ENCODE peak calls at places on chromosome 6, in ten cellular contexts. V is aorta, D is IMR-90, O is Peyer's patch, A is breast epithelium, X is GM12878, B is heart left ventricle, G is brain microvascular endothelial cell, R is left ventricle myocardium inferior, Z is iPS DF 6.9. J is an unnamed sample.
A peak's percentile ranks its signal among the peaks of the same experiment; 100 is the strongest.

GRCh38 chr6:43076928-43077809 is 1.1 kb downstream of the PTK7 start:
- DNase-seq in V (no peak), D (peak; percentile 38), O (no peak), A (peak; percentile 63), X (no peak), B (no peak), G (peak; percentile 36), R (no peak), Z (no peak), J (peak; percentile 58)

GRCh38 chr6:25354078-25354940 is 75.1 kb downstream of the CARMIL1 start:
- DNase-seq in V (no peak), D (peak; percentile 39), O (no peak), A (no peak), X (no peak), B (no peak), G (no peak), R (no peak), Z (no peak), J (no peak)

GRCh38 chr6:34986845-34987246 is 97.8 kb downstream of the ANKS1A start:
- DNase-seq in V (peak; percentile 64), D (peak; percentile 84), O (peak; percentile 60), A (no peak), X (no peak), B (peak; percentile 78), G (peak; percentile 65), R (peak; percentile 33), Z (peak; percentile 61), J (peak; percentile 57)

GRCh38 chr6:122372647-122373046 is 26.8 kb upstream of the HSF2 start:
- DNase-seq in V (no peak), D (peak; percentile 6), O (no peak), A (no peak), X (no peak), B (no peak), G (no peak), R (no peak), Z (no peak), J (no peak)

GRCh38 chr6:88492824-88493223 is 326.7 kb upstream of the CNR1 start:
- DNase-seq in V (no peak), D (peak; percentile 28), O (no peak), A (no peak), X (no peak), B (no peak), G (peak; percentile 36), R (no peak), Z (no peak), J (no peak)

GRCh38 chr6:3501826-3502505 is 45.1 kb upstream of the SLC22A23 start:
- DNase-seq in V (no peak), D (no peak), O (no peak), A (no peak), X (no peak), B (no peak), G (no peak), R (no peak), Z (no peak), J (no peak)

GRCh38 chr6:125306756-125307149 is 5.0 kb upstream of the HDDC2 start:
- DNase-seq in V (no peak), D (no peak), O (no peak), A (no peak), X (no peak), B (no peak), G (no peak), R (no peak), Z (no peak), J (no peak)

GRCh38 chr6:78713564-78713963 is 153.8 kb upstream of the IRAK1BP1 start:
- DNase-seq in V (no peak), D (no peak), O (no peak), A (no peak), X (peak; percentile 0), B (no peak), G (no peak), R (no peak), Z (no peak), J (no peak)

GRCh38 chr6:32202186-32202585 is 9.7 kb upstream of the GPSM3 start:
- DNase-seq in V (no peak), D (no peak), O (no peak), A (no peak), X (no peak), B (no peak), G (no peak), R (no peak), Z (no peak), J (no peak)

GRCh38 chr6:72963946-72964345 is 261.4 kb downstream of the KHDC1L start:
- DNase-seq in V (no peak), D (peak; percentile 43), O (no peak), A (no peak), X (no peak), B (no peak), G (no peak), R (no peak), Z (no peak), J (no peak)

DNA sequence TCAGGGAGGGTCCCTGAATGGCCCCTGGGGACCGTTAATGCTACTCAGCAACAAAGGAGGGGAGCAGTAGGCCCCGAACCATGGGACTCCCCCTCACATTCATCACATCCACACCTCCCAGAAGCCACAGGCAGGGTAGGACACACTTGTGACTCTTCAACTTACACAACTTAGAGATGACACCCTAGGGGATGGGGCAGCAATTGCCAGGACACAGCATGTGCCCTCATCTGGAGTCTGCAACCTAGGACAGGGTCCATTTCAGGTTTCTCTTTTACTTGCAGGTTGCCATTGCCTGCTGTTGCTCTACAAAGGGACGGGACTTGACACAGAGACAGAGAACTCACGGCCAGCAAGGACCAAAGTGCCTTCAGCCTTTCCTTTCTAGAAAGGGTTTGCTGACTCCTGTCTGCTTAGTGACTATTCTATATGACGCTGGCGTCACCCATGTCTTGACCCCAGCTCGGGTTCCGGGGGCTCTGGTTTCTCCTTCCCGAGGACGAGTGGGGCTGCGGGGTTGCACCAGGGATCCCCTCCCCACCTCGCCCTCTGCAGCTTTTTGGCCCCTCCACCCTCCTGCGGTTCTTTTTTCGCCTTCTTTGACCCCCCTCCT is 642 bp downstream of the ULBP3 start:
- DNase-seq in V (no peak), D (no peak), O (no peak), A (no peak), X (no peak), B (no peak), G (no peak), R (no peak), Z (no peak), J (no peak)
- H3K27ac ChIP-seq in V (no peak overlapping the region), D (peak overlapping the region; percentile 63), O (no peak overlapping the region), A (peak overlapping the region; percentile 33), X (no peak overlapping the region), B (peak overlapping the region; percentile 57), G (peak overlapping the region; percentile 45), R (peak overlapping the region; percentile 52), Z (no peak overlapping the region), J (peak overlapping the region; percentile 78)

GRCh38 chr6:30770164-30770563 is 25.8 kb upstream of the IER3 start:
- DNase-seq in V (no peak), D (peak; percentile 57), O (no peak), A (no peak), X (no peak), B (no peak), G (no peak), R (no peak), Z (no peak), J (no peak)

GRCh38 chr6:30770592-30770991 is 26.2 kb upstream of the IER3 start:
- DNase-seq in V (no peak), D (no peak), O (no peak), A (no peak), X (no peak), B (no peak), G (no peak), R (no peak), Z (no peak), J (no peak)

GRCh38 chr6:30769853-30770160 is 25.5 kb upstream of the IER3 start:
- DNase-seq in V (no peak), D (no peak), O (no peak), A (no peak), X (no peak), B (no peak), G (no peak), R (no peak), Z (no peak), J (no peak)

GRCh38 chr6:30768634-30769087 is 24.3 kb upstream of the IER3 start:
- DNase-seq in V (no peak), D (no peak), O (no peak), A (no peak), X (no peak), B (no peak), G (no peak), R (no peak), Z (no peak), J (no peak)

GRCh38 chr6:30769088-30769852 is 24.9 kb upstream of the IER3 start:
- DNase-seq in V (peak; percentile 84), D (peak; percentile 98), O (peak; percentile 60), A (no peak), X (no peak), B (peak; percentile 46), G (peak; percentile 97), R (no peak), Z (no peak), J (peak; percentile 62)
- H3K4me3 ChIP-seq in V (no peak overlapping the region), D (peak overlapping the region; percentile 6), O (no peak overlapping the region), A (no peak overlapping the region), X (no peak overlapping the region), B (no peak overlapping the region), G (peak overlapping the region; percentile 30), R (no peak overlapping the region), Z (no peak overlapping the region), J (peak overlapping the region; percentile 5)

DNA sequence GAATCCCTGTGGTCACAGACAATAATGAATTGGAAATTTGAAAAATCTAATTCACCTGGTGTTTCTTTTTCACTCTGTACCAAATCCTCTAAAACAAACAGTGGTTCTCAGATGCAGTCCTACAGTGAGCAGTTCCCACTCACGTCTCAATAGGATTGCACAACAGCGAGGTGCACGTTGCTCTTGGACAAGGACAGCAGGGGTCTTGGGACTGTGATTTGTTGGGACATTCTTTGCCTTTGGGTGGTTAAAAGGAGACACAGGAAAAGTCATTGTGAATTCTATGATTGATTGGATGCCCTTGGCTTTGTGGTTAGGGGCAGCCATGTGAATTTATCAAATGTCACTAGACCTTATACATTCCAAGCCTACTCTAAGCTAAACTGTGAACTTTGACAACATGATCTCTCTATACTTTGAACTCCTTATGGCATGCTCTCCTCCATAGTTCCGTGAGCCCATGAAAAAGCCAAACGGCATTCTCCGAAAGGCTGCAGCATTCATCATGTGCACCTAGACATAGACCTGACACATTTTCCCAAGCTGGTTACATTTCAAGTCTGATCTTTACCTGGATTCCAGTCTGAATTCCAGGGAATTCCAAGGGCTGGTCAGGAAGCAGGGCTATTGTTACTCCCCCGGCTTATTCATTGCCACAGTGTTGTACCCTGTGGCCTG is 647 bp downstream of the UNC93A start:
- DNase-seq in V (no peak), D (no peak), O (no peak), A (no peak), X (no peak), B (no peak), G (no peak), R (no peak), Z (no peak), J (no peak)
- H3K27me3 ChIP-seq in V (no peaks in the 10 kb centered on the region), D (no peaks in the 10 kb centered on the region), O (no peaks in the 10 kb centered on the region), A (no peaks in the 10 kb centered on the region), X (no peaks in the 10 kb centered on the region), B (no peaks in the 10 kb centered on the region), G (no peaks in the 10 kb centered on the region), R (peaks cover 9% of the 10 kb centered on the region), Z (no peaks in the 10 kb centered on the region), J (no peaks in the 10 kb centered on the region)

DNA sequence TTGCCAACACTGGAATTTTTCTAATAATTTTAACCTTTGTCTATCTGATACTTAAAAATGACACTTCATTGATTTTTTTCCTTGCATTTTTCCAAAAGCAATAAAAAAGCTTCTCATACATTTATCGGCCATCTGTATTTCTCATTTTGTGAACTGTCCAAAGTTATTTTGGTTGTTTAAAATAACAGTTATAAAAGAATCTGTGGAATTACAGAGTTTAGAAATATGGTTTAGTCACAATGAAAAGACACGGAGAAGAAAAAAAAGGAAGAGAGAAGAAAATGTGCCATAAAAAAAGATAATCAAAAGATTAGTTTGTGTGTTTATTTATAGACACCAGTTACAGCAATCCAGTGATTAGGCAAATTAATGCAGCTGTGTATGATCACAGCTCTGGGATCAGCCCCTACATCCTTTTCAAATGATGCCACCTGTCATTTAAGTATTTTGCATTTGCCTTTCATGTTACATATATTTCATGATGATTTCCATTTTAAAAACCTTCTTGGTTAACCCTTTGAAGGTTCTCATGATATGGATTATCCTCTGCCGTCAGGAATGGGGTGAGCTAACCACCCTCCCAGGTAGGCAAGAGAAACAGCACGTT is 171.6 kb downstream of the BACH2 start:
- DNase-seq in V (no peak), D (peak; percentile 32), O (no peak), A (no peak), X (no peak), B (no peak), G (no peak), R (no peak), Z (no peak), J (no peak)
- H3K27ac ChIP-seq in V (no peak overlapping the region), D (peak overlapping the region; percentile 65), O (no peak overlapping the region), A (no peak overlapping the region), X (no peak overlapping the region), B (no peak overlapping the region), G (no peak overlapping the region), R (no peak overlapping the region), Z (no peak overlapping the region), J (no peak overlapping the region)